ENCODE peak calls at places on chromosome 13, in five cellular contexts. N is HepG2, C is ovary, G is A549, F is K562. S is an unnamed sample.

GRCh38 chr13:111046590-111047141 is 68.4 kb upstream of the ARHGEF7 start:
- DNase-seq in C (no peak), N (no peak), G (no peak), F (peak), S (peak)

GRCh38 chr13:98976941-98977340 is 923 bp downstream of the DOCK9 start:
- DNase-seq in N (no peak), C (no peak), F (no peak), G (no peak), S (no peak)

GRCh38 chr13:56861472-56861871 is 279.2 kb upstream of the PRR20A start:
- DNase-seq in G (no peak), F (no peak), C (no peak), N (peak), S (no peak)

GRCh38 chr13:95745289-95745688 is 68.3 kb downstream of the DNAJC3 start:
- DNase-seq in N (no peak), C (no peak), F (no peak), G (no peak), S (no peak)

GRCh38 chr13:28761586-28761985 is 42.8 kb upstream of the SLC46A3 start:
- DNase-seq in C (no peak), G (no peak), N (no peak), F (no peak), S (no peak)

GRCh38 chr13:66513728-66514127 is 716.4 kb downstream of the PCDH9 start:
- DNase-seq in N (no peak), C (no peak), F (no peak), G (no peak), S (no peak)

GRCh38 chr13:110421696-110422395 is 114.8 kb downstream of the COL4A2 start:
- DNase-seq in G (no peak), N (no peak), C (no peak), F (peak), S (no peak)

GRCh38 chr13:22482496-22483000 is 698.2 kb upstream of the SGCG start:
- DNase-seq in N (no peak), C (no peak), F (no peak), G (no peak), S (no peak)

GRCh38 chr13:41224113-41225110 is 30.0 kb upstream of the KBTBD7 start:
- DNase-seq in G (no peak), N (no peak), C (no peak), F (no peak), S (no peak)

GRCh38 chr13:41782086-41782485 is 178.8 kb downstream of the VWA8 start:
- DNase-seq in G (no peak), N (peak), C (no peak), F (no peak), S (no peak)

GRCh38 chr13:94233401-94233800 is 246.1 kb downstream of the DCT start:
- DNase-seq in F (no peak), C (no peak), N (no peak), G (peak), S (no peak)

GRCh38 chr13:29480893-29481525 is 114.5 kb downstream of the SLC7A1 start:
- DNase-seq in C (no peak), G (no peak), N (no peak), F (no peak), S (no peak)

GRCh38 chr13:112748947-112749346 is 59.1 kb downstream of the ATP11A start:
- DNase-seq in N (no peak), G (no peak), F (no peak), C (no peak), S (no peak)

GRCh38 chr13:111336666-111337065 is 16.2 kb downstream of the TEX29 start:
- DNase-seq in N (no peak), F (no peak), C (no peak), G (no peak), S (no peak)

GRCh38 chr13:33730147-33730546 is 87.8 kb upstream of the RFC3 start:
- DNase-seq in N (no peak), F (no peak), G (no peak), C (no peak), S (no peak)

GRCh38 chr13:73672492-73672891 is 461.7 kb downstream of the KLF12 start:
- DNase-seq in G (no peak), C (no peak), F (no peak), N (peak), S (no peak)

GRCh38 chr13:111904166-111904565 is 162.8 kb upstream of the SOX1 start:
- DNase-seq in G (no peak), C (no peak), F (no peak), N (no peak), S (peak)

GRCh38 chr13:93867481-93867880 is 612.0 kb downstream of the DCT start:
- DNase-seq in C (no peak), G (no peak), F (no peak), N (no peak), S (no peak)

GRCh38 chr13:66853559-66853958 is 376.6 kb downstream of the PCDH9 start:
- DNase-seq in F (no peak), C (no peak), N (no peak), G (no peak), S (no peak)

GRCh38 chr13:99802416-99802815 is 169.2 kb downstream of the ZIC5 start:
- DNase-seq in N (no peak), C (no peak), G (no peak), F (no peak), S (no peak)

GRCh38 chr13:87678353-87678752 is 7.2 kb downstream of the SLITRK5 start:
- DNase-seq in N (no peak), G (no peak), F (no peak), C (no peak), S (no peak)

DNA sequence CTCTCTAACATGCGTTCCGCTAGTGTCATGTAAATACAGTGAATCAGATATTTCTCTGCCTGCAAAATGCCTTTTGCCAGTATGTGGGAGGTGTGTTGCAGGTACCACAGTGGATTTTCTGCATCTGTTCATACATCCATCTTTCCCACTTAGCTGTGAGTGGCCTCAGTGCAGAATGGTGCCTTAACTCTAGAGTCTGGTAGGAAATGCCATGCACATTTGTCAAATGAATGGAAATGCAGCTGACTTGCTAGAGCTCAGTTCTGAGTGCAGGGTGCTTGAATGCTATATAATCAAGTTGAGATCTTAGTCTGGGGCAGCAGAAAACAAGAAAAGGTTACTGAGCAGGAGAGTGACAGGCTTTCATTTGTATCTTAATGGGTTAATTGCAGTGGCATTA is 68.2 kb downstream of the LRCH1 start:
- DNase-seq in N (no peak), C (no peak), F (no peak), G (no peak), S (no peak)
- TF ChIP-seq EP300 in N (no peak), C (no peak), F (no peak), G (no peak), S (no peak)

GRCh38 chr13:113886561-113887112 is 22.8 kb upstream of the GAS6 start:
- DNase-seq in N (no peak), C (no peak), F (no peak), G (no peak), S (peak)

GRCh38 chr13:113889467-113889866 is 25.6 kb upstream of the GAS6 start:
- DNase-seq in N (no peak), G (no peak), C (no peak), F (peak), S (peak)

GRCh38 chr13:113888701-113889330 is 24.9 kb upstream of the GAS6 start:
- DNase-seq in N (no peak), G (no peak), F (no peak), C (no peak), S (no peak)

GRCh38 chr13:113887700-113888201 is 23.9 kb upstream of the GAS6 start:
- DNase-seq in F (no peak), C (no peak), N (no peak), G (no peak), S (peak)

GRCh38 chr13:113890758-113891480 is 27.0 kb upstream of the GAS6 start:
- DNase-seq in G (no peak), N (no peak), F (no peak), C (no peak), S (no peak)
- H3K27ac ChIP-seq in G (no peak), N (no peak), F (no peak), C (no peak), S (no peak)

DNA sequence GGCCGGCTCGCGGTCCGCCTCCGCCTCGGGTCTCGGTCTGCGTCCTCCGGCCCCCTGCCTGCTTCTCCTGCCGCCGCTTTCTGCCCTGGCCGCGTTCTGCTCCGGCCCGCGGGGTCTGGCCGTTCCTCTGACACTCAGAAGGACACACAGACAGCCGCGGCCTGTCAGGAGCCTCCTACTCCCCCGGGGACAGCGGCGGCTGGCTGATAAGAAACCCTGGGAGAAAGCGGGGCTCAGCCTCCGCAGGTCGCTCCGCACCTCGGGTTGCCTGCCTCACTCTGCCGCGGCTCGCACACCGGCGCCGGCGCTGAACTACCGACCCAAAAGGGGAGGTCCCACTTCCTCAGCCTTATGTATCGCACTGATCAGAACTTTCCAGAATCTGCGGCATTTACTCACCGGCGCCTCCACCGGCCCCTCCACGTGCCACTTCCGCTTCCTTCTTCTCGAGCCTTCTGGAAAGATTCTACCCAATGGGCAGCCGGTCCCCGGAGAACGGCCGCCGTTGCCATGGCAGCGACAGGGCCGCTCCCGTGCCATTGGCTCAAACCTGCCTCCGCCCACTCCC is at the start of gene HSPH1:
- DNase-seq in C (peak), G (peak), F (peak), N (peak), S (peak)
- TF ChIP-seq EP300 in C (no peak), G (no peak), F (peak), N (peak), S (no peak)

GRCh38 chr13:27607125-27607524 is 13.2 kb downstream of the LNX2 start:
- DNase-seq in N (peak), C (no peak), F (peak), G (no peak), S (no peak)
- H3K27ac ChIP-seq in N (peak), C (no peak), F (no peak), G (no peak), S (peak)

GRCh38 chr13:55654243-55654642 is 1486.5 kb upstream of the PRR20A start:
- DNase-seq in G (no peak), C (no peak), N (no peak), F (no peak), S (no peak)
- TF ChIP-seq EP300 in G (no peak), C (no peak), N (no peak), F (no peak), S (no peak)